ENCODE peak calls at places on chromosomes 11 and 22, in ten cellular contexts. Z is activated CD4-positive, alpha-beta T cell treated with anti-CD3 and anti-CD28 coated beads, Interleukin-2, amount 50 U/mL, for 1 hour; O is NCI-H774; X is T-cell; D is Daoy; C is GM04504; K is GM23338; N is EH; Q is mucosa of gallbladder; R is COR-L47. W is an unnamed sample.

GRCh38 chr11:66889974-66890373 is 33.1 kb downstream of the LRFN4 start:
- DNase-seq in R (no peak), C (no peak), O (no peak), D (no peak), Z (no peak), Q (no peak), K (no peak), N (no peak), X (no peak), W (peak)

GRCh38 chr11:122354029-122354697 is 238.1 kb upstream of the BLID start:
- DNase-seq in K (no peak), R (no peak), Q (no peak), Z (no peak), C (no peak), N (peak), X (no peak), O (no peak), D (no peak), W (no peak)

GRCh38 chr22:45996241-45997076 is 19.5 kb upstream of the WNT7B start:
- DNase-seq in O (no peak), Q (no peak), N (peak), D (peak), C (peak), R (no peak), Z (no peak), K (no peak), X (no peak), W (no peak)

GRCh38 chr22:31160328-31160978 is 471 bp downstream of the RNF185 start:
- DNase-seq in X (no peak), K (no peak), O (no peak), Q (no peak), Z (peak), R (no peak), D (no peak), C (no peak), N (peak), W (no peak)

GRCh38 chr11:129447654-129448239 is 72.1 kb downstream of the BARX2 start:
- DNase-seq in D (no peak), N (no peak), Q (no peak), K (no peak), X (no peak), O (no peak), Z (no peak), R (no peak), C (no peak), W (no peak)

GRCh38 chr22:46788426-46789168 is 26.1 kb downstream of the TBC1D22A start:
- DNase-seq in Q (no peak), D (no peak), C (no peak), O (no peak), K (no peak), X (no peak), N (no peak), Z (no peak), R (no peak), W (no peak)

GRCh38 chr11:127564803-127565202 is 564.2 kb upstream of the KIRREL3 start:
- DNase-seq in Z (no peak), Q (no peak), D (peak), R (no peak), K (no peak), X (no peak), O (no peak), C (peak), N (no peak), W (no peak)

GRCh38 chr22:24875862-24876506 is 70.0 kb downstream of the SGSM1 start:
- DNase-seq in D (peak), Q (no peak), C (no peak), Z (peak), K (peak), O (no peak), N (peak), X (no peak), R (no peak), W (peak)

GRCh38 chr22:23675502-23676415 is 15.1 kb upstream of the RGL4 start:
- DNase-seq in K (no peak), O (no peak), C (no peak), R (no peak), X (no peak), N (peak), Q (peak), Z (no peak), D (peak), W (no peak)

GRCh38 chr11:61545341-61545740 is 35.5 kb downstream of the SYT7 start:
- DNase-seq in X (no peak), C (no peak), O (no peak), Q (no peak), D (no peak), K (peak), R (no peak), N (no peak), Z (no peak), W (no peak)

GRCh38 chr11:82842019-82842418 is 58.2 kb downstream of the PRCP start:
- DNase-seq in K (no peak), X (no peak), C (no peak), D (no peak), O (no peak), Z (no peak), N (no peak), R (no peak), Q (no peak), W (peak)

GRCh38 chr11:106389096-106389495 is 311.6 kb downstream of the AASDHPPT start:
- DNase-seq in K (no peak), Q (no peak), Z (no peak), X (no peak), D (peak), C (peak), O (no peak), R (no peak), N (peak), W (no peak)

GRCh38 chr11:129249351-129249750 is 57.2 kb upstream of the ARHGAP32 start:
- DNase-seq in D (peak), Q (no peak), K (no peak), O (no peak), X (no peak), N (peak), R (no peak), C (peak), Z (no peak), W (no peak)

GRCh38 chr22:50250555-50251471 is at the start of gene HDAC10:
- DNase-seq in R (peak), C (peak), N (peak), X (peak), Z (peak), Q (peak), O (peak), K (peak), D (peak), W (peak)

GRCh38 chr22:17968126-17968525 is 56.2 kb downstream of the MICAL3 start:
- DNase-seq in R (peak), Q (no peak), Z (no peak), O (no peak), K (peak), D (no peak), N (no peak), X (no peak), C (no peak), W (no peak)

GRCh38 chr22:37659066-37659896 is 758 bp downstream of the PDXP start:
- DNase-seq in X (no peak), O (no peak), Z (peak), D (no peak), Q (peak), R (peak), C (no peak), N (no peak), K (no peak), W (no peak)